ENCODE peak calls at places on chromosomes 6 and 20, in four cellular contexts. V is K562, L is SK-N-SH, O is H1. G is an unnamed sample.

GRCh38 chr6:170456334-170456733 is 96.8 kb downstream of the PSMB1 start:
- DNase-seq in L (no peak), O (no peak), V (no peak), G (no peak)

GRCh38 chr6:11398451-11399326 is 138.9 kb upstream of the TMEM170B start:
- DNase-seq in O (no peak), L (no peak), V (no peak), G (no peak)

GRCh38 chr20:53922901-53923314 is 147.5 kb downstream of the BCAS1 start:
- DNase-seq in V (no peak), L (no peak), O (no peak), G (no peak)

GRCh38 chr6:35601331-35602132 is 87.2 kb downstream of the FKBP5 start:
- DNase-seq in L (peak; percentile 58), V (no peak), O (peak; percentile 9), G (no peak)

GRCh38 chr6:143536461-143536865 is 24.9 kb upstream of the FUCA2 start:
- DNase-seq in O (no peak), V (no peak), L (no peak), G (peak; percentile 53)

GRCh38 chr20:2805682-2806350 is 5.4 kb upstream of the CPXM1 start:
- DNase-seq in O (no peak), L (peak; percentile 21), V (no peak), G (no peak)

GRCh38 chr20:60262967-60263603 is 304.9 kb downstream of the CDH26 start:
- DNase-seq in V (peak; percentile 62), O (peak; percentile 34), L (peak; percentile 42), G (peak; percentile 73)

GRCh38 chr6:147223751-147224150 is 19.5 kb downstream of the STXBP5 start:
- DNase-seq in V (no peak), O (no peak), L (no peak), G (no peak)

GRCh38 chr6:166712554-166713228 is 85.6 kb upstream of the RPS6KA2 start:
- DNase-seq in L (no peak), V (peak; percentile 19), O (no peak), G (peak; percentile 41)

GRCh38 chr20:48904566-48905321 is 16.8 kb upstream of the ARFGEF2 start:
- DNase-seq in L (peak; percentile 68), V (peak; percentile 69), O (no peak), G (peak; percentile 70)

GRCh38 chr6:402901-403658 is 11.5 kb downstream of the IRF4 start:
- DNase-seq in O (no peak), V (no peak), L (no peak), G (no peak)

GRCh38 chr6:131685266-131685780 is 15.9 kb downstream of the OR2A4 start:
- DNase-seq in O (no peak), V (no peak), L (no peak), G (no peak)

GRCh38 chr6:101541873-101542272 is 148.4 kb downstream of the GRIK2 start:
- DNase-seq in O (no peak), L (no peak), V (no peak), G (no peak)

GRCh38 chr6:52725530-52726192 is 37.6 kb downstream of the GSTA2 start:
- DNase-seq in L (no peak), O (no peak), V (peak; percentile 49), G (no peak)

GRCh38 chr6:143569035-143569434 is 57.5 kb upstream of the FUCA2 start:
- DNase-seq in O (no peak), V (no peak), L (no peak), G (no peak)

GRCh38 chr6:153090241-153090930 is 40.7 kb downstream of the RGS17 start:
- DNase-seq in L (no peak), O (no peak), V (no peak), G (no peak)

GRCh38 chr6:167306401-167306998 is 15.4 kb downstream of the UNC93A start:
- DNase-seq in V (no peak), L (no peak), O (no peak), G (no peak)

GRCh38 chr20:19908586-19908985 is 108.6 kb upstream of the NAA20 start:
- DNase-seq in V (no peak), L (no peak), O (no peak), G (no peak)

GRCh38 chr6:90256698-90257485 is 39.8 kb downstream of the BACH2 start:
- DNase-seq in O (no peak), V (no peak), L (no peak), G (no peak)

GRCh38 chr6:33117826-33118277 is 42.1 kb downstream of the HLA-DPB1 start:
- DNase-seq in V (no peak), O (peak; percentile 27), L (no peak), G (no peak)

GRCh38 chr20:33119725-33120720 is 40.6 kb downstream of the BPIFB4 start:
- DNase-seq in V (no peak), O (no peak), L (no peak), G (no peak)

GRCh38 chr6:111870054-111870750 is 3.0 kb downstream of the FYN start:
- DNase-seq in V (peak; percentile 42), L (no peak), O (no peak), G (no peak)

GRCh38 chr6:47174502-47175023 is 132.4 kb upstream of the ADGRF1 start:
- DNase-seq in V (no peak), L (no peak), O (no peak), G (no peak)

GRCh38 chr20:22686097-22686496 is 101.7 kb upstream of the FOXA2 start:
- DNase-seq in L (peak; percentile 60), O (peak; percentile 33), V (peak; percentile 48), G (peak; percentile 69)
- TF ChIP-seq TEAD4 in L (no peak), O (no peak), V (no peak), G (no peak)

GRCh38 chr20:22824077-22824476 is 211.0 kb upstream of the SSTR4 start:
- DNase-seq in L (no peak), V (no peak), O (no peak), G (no peak)

GRCh38 chr20:22827916-22828315 is 207.2 kb upstream of the SSTR4 start:
- DNase-seq in O (no peak), L (no peak), V (no peak), G (no peak)

GRCh38 chr20:22826306-22827230 is 208.5 kb upstream of the SSTR4 start:
- DNase-seq in L (no peak), V (peak; percentile 18), O (no peak), G (no peak)

GRCh38 chr20:22825546-22825945 is 209.6 kb upstream of the SSTR4 start:
- DNase-seq in O (no peak), L (no peak), V (no peak), G (no peak)

GRCh38 chr20:22825076-22825475 is 210.0 kb upstream of the SSTR4 start:
- DNase-seq in L (no peak), O (no peak), V (no peak), G (no peak)
- TF ChIP-seq TEAD4 in L (no peak), O (no peak), V (no peak), G (no peak)

GRCh38 chr6:2970034-2970685 is 1.2 kb downstream of the SERPINB6 start:
- DNase-seq in O (no peak), L (peak; percentile 48), V (peak; percentile 69), G (no peak)
- TF ChIP-seq TEAD4 in O (no peak), L (no peak), V (no peak), G (no peak)

DNA sequence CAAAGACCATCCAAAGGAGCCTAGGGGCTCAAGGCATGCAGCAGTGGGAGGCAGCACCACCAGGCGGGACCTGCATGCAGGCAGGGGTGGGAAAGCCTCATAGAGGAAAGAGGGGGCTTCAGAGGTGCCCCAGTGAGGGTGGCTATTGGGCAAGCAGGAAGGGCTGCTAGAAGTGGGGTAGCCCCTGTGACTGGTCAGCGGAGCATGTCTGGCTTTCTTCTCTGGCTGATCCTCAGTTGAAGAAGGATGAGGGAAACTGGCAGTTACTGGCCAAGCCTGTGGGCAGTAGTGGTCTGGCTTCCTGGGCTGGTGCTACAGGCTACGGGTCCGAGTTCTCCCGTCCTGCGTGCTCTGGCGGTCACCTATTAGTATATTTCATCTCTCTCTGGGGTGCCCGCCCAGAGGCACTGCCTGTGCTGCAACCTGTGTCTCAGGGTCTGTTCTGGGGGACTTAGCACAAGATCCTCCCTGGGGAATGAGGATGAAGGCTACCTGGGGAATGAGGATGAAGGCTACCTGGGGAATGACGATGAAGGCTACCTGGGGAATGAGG is 35.9 kb upstream of the CST7 start:
- DNase-seq in L (no peak), O (no peak), V (no peak), G (no peak)
- TF ChIP-seq TEAD4 in L (no peak), O (no peak), V (no peak), G (no peak)

GRCh38 chr6:43968110-43968965 is 158.9 kb downstream of the MRPL14 start:
- DNase-seq in O (no peak), V (no peak), L (peak; percentile 69), G (no peak)
- TF ChIP-seq TEAD4 in O (peak; percentile 63), V (no peak), L (no peak), G (no peak)

GRCh38 chr6:103874575-103874974 is 985.1 kb downstream of the HACE1 start:
- DNase-seq in O (no peak), L (no peak), V (no peak), G (no peak)
- TF ChIP-seq TEAD4 in O (no peak), L (no peak), V (no peak), G (no peak)